ENCODE peak calls at places on chromosomes 13 and 19, in four cellular contexts. D is body of pancreas, N is IMR-90, U is lower leg skin. I is an unnamed sample.

GRCh38 chr13:30338331-30338851 is 31.0 kb upstream of the KATNAL1 start:
- DNase-seq in D (no peak), N (peak), U (no peak), I (no peak)

GRCh38 chr19:41808663-41809566 is 12.5 kb downstream of the CEACAM3 start:
- DNase-seq in D (no peak), N (no peak), U (no peak), I (no peak)

GRCh38 chr19:23799321-23799720 is 40.6 kb upstream of the ZNF681 start:
- DNase-seq in D (peak), N (no peak), U (no peak), I (no peak)

GRCh38 chr13:101258071-101258470 is 158.2 kb downstream of the NALCN start:
- DNase-seq in D (no peak), N (peak), U (no peak), I (no peak)

GRCh38 chr13:60679928-60680693 is 283.1 kb downstream of the TDRD3 start:
- DNase-seq in D (no peak), N (no peak), U (no peak), I (no peak)

GRCh38 chr19:44499962-44500949 is at the start of gene ZNF180:
- DNase-seq in D (peak), N (peak), U (peak), I (peak)

GRCh38 chr19:21586341-21587116 is 81.1 kb downstream of the ZNF429 start:
- DNase-seq in D (peak), N (no peak), U (no peak), I (no peak)

GRCh38 chr19:6765738-6766356 is 1.4 kb downstream of the SH2D3A start:
- DNase-seq in D (peak), N (no peak), U (peak), I (peak)

GRCh38 chr19:35154535-35155406 is at the start of gene FXYD5:
- DNase-seq in D (peak), N (peak), U (peak), I (no peak)

GRCh38 chr13:113842336-113843062 is 21.4 kb downstream of the GAS6 start:
- DNase-seq in D (peak), N (no peak), U (no peak), I (no peak)

GRCh38 chr19:53132231-53132991 is at the start of gene ZNF415:
- DNase-seq in D (peak), N (peak), U (peak), I (peak)

GRCh38 chr13:27728271-27728670 is 64.0 kb upstream of the GSX1 start:
- DNase-seq in D (no peak), N (no peak), U (no peak), I (no peak)

GRCh38 chr13:33745370-33746324 is 72.3 kb upstream of the RFC3 start:
- DNase-seq in D (peak), N (no peak), U (no peak), I (no peak)

GRCh38 chr19:34365463-34366401 is 736 bp downstream of the GPI start:
- DNase-seq in D (peak), N (peak), U (peak), I (no peak)

GRCh38 chr13:70668293-70668692 is 560.0 kb upstream of the KLHL1 start:
- DNase-seq in D (no peak), N (no peak), U (no peak), I (no peak)

GRCh38 chr19:1171755-1172352 is 2.2 kb downstream of the SBNO2 start:
- DNase-seq in D (peak), N (no peak), U (no peak), I (no peak)

GRCh38 chr13:101447852-101448251 is 4.6 kb upstream of the ITGBL1 start:
- DNase-seq in D (no peak), N (peak), U (no peak), I (no peak)

GRCh38 chr13:89496478-89496877 is 1825.3 kb downstream of the SLITRK5 start:
- DNase-seq in D (no peak), N (no peak), U (no peak), I (no peak)

GRCh38 chr13:89497658-89498057 is 1826.5 kb downstream of the SLITRK5 start:
- DNase-seq in D (no peak), N (no peak), U (no peak), I (no peak)
- TF ChIP-seq POLR2A in D (no peak), N (no peak), U (no peak), I (no peak)

GRCh38 chr19:17421942-17422341 is 2.1 kb downstream of the MVB12A start:
- DNase-seq in D (no peak), N (no peak), U (no peak), I (no peak)

GRCh38 chr19:17419491-17420266 is at the start of gene MVB12A:
- DNase-seq in D (peak), N (peak), U (peak), I (peak)

GRCh38 chr19:17419154-17419490 is 725 bp upstream of the MVB12A start:
- DNase-seq in D (no peak), N (no peak), U (no peak), I (no peak)

GRCh38 chr19:17418710-17419109 is 1.1 kb upstream of the MVB12A start:
- DNase-seq in D (no peak), N (no peak), U (no peak), I (no peak)

DNA sequence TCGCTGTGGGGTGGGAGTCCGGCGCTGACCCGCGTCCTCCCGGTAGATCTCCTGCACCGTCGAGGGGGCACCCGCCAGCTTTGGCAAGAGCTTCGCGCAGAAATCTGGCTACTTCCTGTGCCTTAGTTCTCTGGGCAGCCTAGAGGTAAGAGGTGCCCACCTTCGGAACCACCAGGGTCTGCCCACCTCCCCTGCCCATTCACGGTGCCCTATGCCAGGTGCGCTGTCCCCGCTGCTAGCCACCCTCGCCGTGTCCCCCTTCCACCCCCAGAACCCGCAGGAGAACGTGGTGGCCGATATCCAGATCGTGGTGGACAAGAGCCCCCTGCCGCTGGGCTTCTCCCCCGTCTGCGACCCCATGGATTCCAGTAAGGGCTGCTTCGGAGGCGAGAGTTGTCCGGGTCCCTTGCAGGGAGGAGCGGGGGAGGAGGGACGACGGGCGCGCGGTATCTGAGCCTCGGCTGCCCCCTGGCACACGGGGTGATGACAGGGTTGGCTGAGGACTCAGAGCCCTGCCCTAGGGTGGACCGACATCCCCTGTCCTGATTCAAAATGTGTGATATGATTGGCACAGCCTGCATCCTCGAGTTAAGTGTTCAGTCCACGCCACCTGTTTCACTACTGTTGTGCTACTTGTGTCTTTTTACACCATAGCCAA is 549 bp downstream of the MVB12A start:
- DNase-seq in D (peak), N (no peak), U (peak), I (peak)
- TF ChIP-seq POLR2A in D (no peak), N (no peak), U (no peak), I (no peak)

GRCh38 chr19:10251792-10252694 is at the start of gene MRPL4:
- DNase-seq in D (peak), N (peak), U (peak), I (peak)
- TF ChIP-seq POLR2A in D (peak), N (no peak), U (no peak), I (no peak)

GRCh38 chr13:46631184-46631542 is 78.2 kb downstream of the LRCH1 start:
- DNase-seq in D (no peak), N (no peak), U (no peak), I (no peak)
- TF ChIP-seq POLR2A in D (no peak), N (no peak), U (no peak), I (no peak)

GRCh38 chr19:2325261-2326046 is 2.9 kb downstream of the LSM7 start:
- DNase-seq in D (no peak), N (no peak), U (no peak), I (no peak)
- TF ChIP-seq POLR2A in D (no peak), N (no peak), U (no peak), I (no peak)

GRCh38 chr13:42892760-42893159 is 99.3 kb downstream of the EPSTI1 start:
- DNase-seq in D (no peak), N (peak), U (no peak), I (no peak)
- TF ChIP-seq POLR2A in D (no peak), N (no peak), U (no peak), I (no peak)

DNA sequence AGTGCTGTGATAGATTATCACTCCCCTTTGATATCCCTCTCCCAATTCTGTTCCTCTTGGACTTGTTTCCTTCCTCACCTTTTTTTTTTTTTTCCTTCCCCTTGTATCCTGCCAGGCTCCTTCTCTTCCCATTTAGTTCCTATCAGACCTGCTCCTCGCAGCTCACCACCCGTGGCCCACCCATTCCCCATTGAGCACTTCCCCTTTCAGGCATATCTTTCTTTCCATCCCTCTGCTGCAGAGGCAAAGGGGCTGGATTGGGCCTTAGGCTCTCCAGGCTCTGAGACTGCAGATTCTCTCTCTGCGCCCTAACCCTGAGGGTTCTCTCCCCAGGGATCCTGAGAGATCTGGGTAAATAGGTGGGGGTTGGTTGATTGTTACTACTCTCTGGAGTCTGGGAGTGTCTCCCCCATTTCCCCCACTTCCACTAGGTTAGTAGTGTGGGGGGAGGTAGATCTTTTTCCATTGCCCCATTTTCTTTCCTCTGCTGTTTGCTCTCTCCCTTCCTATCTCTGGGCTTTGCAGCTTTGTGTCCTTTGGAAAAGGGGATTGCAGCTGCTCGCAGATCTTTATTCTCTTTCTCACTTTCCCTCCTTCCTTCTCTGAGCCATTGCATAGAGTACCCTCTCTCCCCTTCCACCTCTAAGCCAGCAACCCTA is 2.3 kb downstream of the ARHGAP35 start:
- DNase-seq in D (no peak), N (no peak), U (peak), I (no peak)
- TF ChIP-seq POLR2A in D (no peak), N (no peak), U (no peak), I (no peak)

I was measured in breast epithelium.